ENCODE peak calls at places on chromosomes 7 and 10, in nine cellular contexts. R is OCI-LY7, W is NCI-H1105, C is lower lobe of right lung, F is upper lobe of right lung, S is NCI-H2107, Z is LHCN-M2, G is DMS153, X is AML-193. O is an unnamed sample.

GRCh38 chr10:75399461-75400162 is 2.0 kb downstream of the ZNF503 start:
- DNase-seq in R (no peak), W (no peak), C (peak; percentile 87), F (peak; percentile 92), S (peak; percentile 47), Z (peak; percentile 59), G (peak; percentile 29), X (no peak), O (peak; percentile 59)

GRCh38 chr7:123770378-123770777 is 21.6 kb upstream of the WASL start:
- DNase-seq in R (no peak), W (no peak), C (no peak), F (no peak), S (no peak), Z (peak; percentile 94), G (no peak), X (peak; percentile 62), O (no peak)

GRCh38 chr7:116711790-116712189 is 39.8 kb downstream of the MET start:
- DNase-seq in R (no peak), W (no peak), C (no peak), F (no peak), S (no peak), Z (no peak), G (no peak), X (no peak), O (peak; percentile 26)

GRCh38 chr7:45692031-45692430 is 117.9 kb downstream of the ADCY1 start:
- DNase-seq in R (no peak), W (no peak), C (no peak), F (peak; percentile 30), S (no peak), Z (no peak), G (no peak), X (no peak), O (no peak)

GRCh38 chr7:149855368-149856305 is 17.5 kb downstream of the ZNF862 start:
- DNase-seq in R (no peak), W (no peak), C (no peak), F (no peak), S (peak; percentile 72), Z (peak; percentile 70), G (no peak), X (no peak), O (peak; percentile 37)

GRCh38 chr10:13331641-13332040 is 16.5 kb downstream of the SEPHS1 start:
- DNase-seq in R (no peak), W (no peak), C (no peak), F (no peak), S (no peak), Z (peak; percentile 32), G (no peak), X (no peak), O (no peak)

GRCh38 chr7:85000973-85001372 is 185.9 kb downstream of the SEMA3D start:
- DNase-seq in R (no peak), W (peak; percentile 94), C (no peak), F (no peak), S (peak; percentile 74), Z (no peak), G (no peak), X (no peak), O (peak; percentile 69)

GRCh38 chr10:103712146-103712545 is 143.2 kb downstream of the SH3PXD2A start:
- DNase-seq in R (no peak), W (no peak), C (no peak), F (no peak), S (no peak), Z (no peak), G (no peak), X (no peak), O (no peak)

GRCh38 chr7:131210618-131211017 is 117.1 kb upstream of the MKLN1 start:
- DNase-seq in R (no peak), W (no peak), C (no peak), F (no peak), S (no peak), Z (no peak), G (no peak), X (no peak), O (no peak)

GRCh38 chr7:41003031-41003925 is 699.6 kb downstream of the INHBA start:
- DNase-seq in R (peak; percentile 46), W (no peak), C (peak; percentile 55), F (peak; percentile 68), S (no peak), Z (peak; percentile 53), G (peak; percentile 11), X (peak; percentile 12), O (peak; percentile 1)

GRCh38 chr10:11602919-11603523 is 8.4 kb downstream of the USP6NL start:
- DNase-seq in R (no peak), W (no peak), C (no peak), F (no peak), S (no peak), Z (no peak), G (peak; percentile 51), X (no peak), O (peak; percentile 49)

GRCh38 chr10:86203162-86203905 is 163.3 kb downstream of the GRID1 start:
- DNase-seq in R (peak; percentile 19), W (no peak), C (no peak), F (peak; percentile 73), S (no peak), Z (no peak), G (no peak), X (no peak), O (no peak)

GRCh38 chr7:137633133-137633532 is 213.6 kb downstream of the DGKI start:
- DNase-seq in R (no peak), W (no peak), C (no peak), F (no peak), S (no peak), Z (no peak), G (no peak), X (peak; percentile 3), O (no peak)

GRCh38 chr7:141275350-141275749 is 201.5 kb downstream of the TMEM178B start:
- DNase-seq in R (no peak), W (no peak), C (no peak), F (no peak), S (no peak), Z (no peak), G (no peak), X (no peak), O (no peak)

GRCh38 chr10:70540089-70540788 is 61.7 kb downstream of the PALD1 start:
- DNase-seq in R (no peak), W (no peak), C (no peak), F (no peak), S (no peak), Z (no peak), G (no peak), X (no peak), O (no peak)

O was measured in NCI-H2081.